ENCODE peak calls at places on chromosomes 1 and 21, in nine cellular contexts. G, V, Z, T, A, Y, W, J and M are unnamed samples.

GRCh38 chr1:27656157-27656893 is 15.7 kb downstream of the IFI6 start:
- DNase-seq in W (no peak), V (peak; percentile 80), J (no peak), Y (no peak), G (peak; percentile 70), A (no peak), Z (no peak), T (no peak), M (peak; percentile 85)

GRCh38 chr1:224183591-224184312 is 712 bp downstream of the DEGS1 start:
- DNase-seq in A (no peak), Z (peak; percentile 39), Y (peak; percentile 75), J (peak; percentile 60), T (peak; percentile 75), G (peak; percentile 70), W (peak; percentile 63), V (peak; percentile 63), M (no peak)

GRCh38 chr1:28313710-28314510 is 14.9 kb upstream of the MED18 start:
- DNase-seq in Z (no peak), W (no peak), T (peak; percentile 90), V (peak; percentile 48), A (no peak), Y (no peak), G (peak; percentile 70), J (no peak), M (no peak)

GRCh38 chr1:114235281-114235680 is 81.6 kb upstream of the SYT6 start:
- DNase-seq in J (no peak), A (no peak), T (no peak), V (no peak), Y (no peak), G (no peak), Z (no peak), W (no peak), M (peak; percentile 29)

GRCh38 chr1:68213843-68214242 is 18.5 kb downstream of the WLS start:
- DNase-seq in J (no peak), T (peak; percentile 68), G (peak; percentile 14), Y (no peak), A (no peak), V (peak; percentile 82), W (no peak), Z (no peak), M (peak; percentile 92)

GRCh38 chr21:45326169-45326833 is 38.6 kb upstream of the POFUT2 start:
- DNase-seq in W (no peak), Z (no peak), Y (peak; percentile 43), T (no peak), J (no peak), V (peak; percentile 7), G (no peak), A (no peak), M (no peak)

GRCh38 chr1:112549590-112549989 is 40.8 kb downstream of the WNT2B start:
- DNase-seq in J (no peak), A (no peak), G (no peak), T (no peak), V (no peak), Z (no peak), Y (no peak), W (no peak), M (no peak)

GRCh38 chr1:209546390-209547080 is 37.0 kb upstream of the CAMK1G start:
- DNase-seq in Z (no peak), W (no peak), V (no peak), T (no peak), J (no peak), G (no peak), A (no peak), Y (no peak), M (no peak)

GRCh38 chr1:84675631-84676030 is 14.6 kb downstream of the SSX2IP start:
- DNase-seq in T (no peak), W (no peak), Y (no peak), A (no peak), V (no peak), J (no peak), G (no peak), Z (no peak), M (no peak)

GRCh38 chr1:171501305-171502021 is 16.1 kb downstream of the PRRC2C start:
- DNase-seq in T (no peak), W (no peak), Z (no peak), G (no peak), V (no peak), J (no peak), A (no peak), Y (no peak), M (no peak)

GRCh38 chr21:32132911-32133310 is 145.9 kb downstream of the MIS18A start:
- DNase-seq in J (no peak), G (no peak), A (no peak), Y (no peak), T (no peak), V (no peak), Z (no peak), W (no peak), M (no peak)

GRCh38 chr1:156119503-156120209 is 5.1 kb downstream of the LMNA start:
- DNase-seq in W (no peak), Z (no peak), Y (no peak), G (peak; percentile 84), V (no peak), A (no peak), T (peak; percentile 75), J (no peak), M (no peak)

GRCh38 chr1:154767315-154768240 is 102.5 kb downstream of the KCNN3 start:
- DNase-seq in Y (no peak), Z (no peak), A (no peak), T (peak; percentile 58), G (no peak), V (peak; percentile 89), W (no peak), J (peak; percentile 43), M (no peak)

GRCh38 chr1:67880056-67880601 is 46.9 kb upstream of the GNG12 start:
- DNase-seq in T (peak; percentile 34), Y (no peak), A (no peak), V (no peak), Z (no peak), W (no peak), J (peak; percentile 82), G (peak; percentile 73), M (no peak)

GRCh38 chr1:204254031-204254661 is 40.4 kb upstream of the GOLT1A start:
- DNase-seq in Y (no peak), G (peak; percentile 59), V (peak; percentile 63), J (no peak), Z (no peak), W (no peak), T (peak; percentile 49), A (no peak), M (peak; percentile 93)

GRCh38 chr1:228955691-228956090 is 220.4 kb downstream of the RHOU start:
- DNase-seq in V (no peak), Y (no peak), Z (no peak), W (no peak), G (peak; percentile 8), T (peak; percentile 60), J (no peak), A (no peak), M (no peak)

GRCh38 chr1:114505148-114505561 is 5.8 kb downstream of the TRIM33 start:
- DNase-seq in W (no peak), V (no peak), T (peak; percentile 25), Y (no peak), Z (no peak), J (no peak), G (no peak), A (no peak), M (no peak)

GRCh38 chr1:65830306-65830705 is 37.6 kb downstream of the PDE4B start:
- DNase-seq in V (no peak), J (no peak), Z (no peak), G (peak; percentile 45), A (no peak), W (no peak), Y (no peak), T (no peak), M (no peak)

GRCh38 chr1:223649222-223649621 is 16.3 kb downstream of the CAPN8 start:
- DNase-seq in J (no peak), Y (no peak), W (no peak), A (no peak), Z (no peak), G (no peak), T (no peak), V (no peak), M (no peak)

GRCh38 chr1:94773931-94774422 is 46.2 kb upstream of the SLC44A3 start:
- DNase-seq in Y (no peak), W (no peak), V (no peak), G (peak; percentile 81), J (no peak), T (peak; percentile 39), A (no peak), Z (no peak), M (no peak)

GRCh38 chr1:157880621-157881020 is 39.0 kb upstream of the CD5L start:
- DNase-seq in W (no peak), J (no peak), V (no peak), A (no peak), Z (no peak), Y (no peak), G (no peak), T (no peak), M (no peak)

GRCh38 chr1:243473281-243474210 is 217.7 kb downstream of the SDCCAG8 start:
- DNase-seq in Y (no peak), A (no peak), W (no peak), V (no peak), T (no peak), Z (no peak), G (no peak), J (no peak), M (no peak)

GRCh38 chr21:19065164-19065563 is 661.6 kb upstream of the TMPRSS15 start:
- DNase-seq in T (no peak), G (no peak), V (no peak), W (no peak), Z (no peak), Y (no peak), A (no peak), J (no peak), M (no peak)